ENCODE peak calls at places on chromosome 15, in five cellular contexts. B is SK-N-SH; R is stimulated activated CD4-positive, alpha-beta T cell treated with anti-CD3 and anti-CD28 coated beads, Interleukin-2, amount 100 ng/mL, for 48 hours; D is brain microvascular endothelial cell; Q is mammary epithelial cell. A is an unnamed sample.

GRCh38 chr15:39488498-39488897 is 92.4 kb upstream of the THBS1 start:
- DNase-seq in B (no peak), R (no peak), D (no peak), Q (no peak), A (no peak)

GRCh38 chr15:48447058-48447457 is 115.8 kb downstream of the DUT start:
- DNase-seq in B (no peak), R (no peak), D (no peak), Q (peak; percentile 19), A (no peak)

GRCh38 chr15:83919319-83919830 is 265.5 kb downstream of the ADAMTSL3 start:
- DNase-seq in B (no peak), R (peak; percentile 10), D (no peak), Q (peak; percentile 51), A (no peak)

GRCh38 chr15:31360843-31361763 is 34.5 kb downstream of the KLF13 start:
- DNase-seq in B (peak; percentile 39), R (no peak), D (no peak), Q (no peak), A (peak; percentile 61)

GRCh38 chr15:66302489-66302888 is 9.1 kb downstream of the DIS3L start:
- DNase-seq in B (no peak), R (no peak), D (no peak), Q (no peak), A (no peak)

GRCh38 chr15:68040144-68040543 is 14.0 kb upstream of the PIAS1 start:
- DNase-seq in B (no peak), R (no peak), D (no peak), Q (no peak), A (no peak)

GRCh38 chr15:70906842-70907241 is 14.2 kb downstream of the LRRC49 start:
- DNase-seq in B (no peak), R (no peak), D (no peak), Q (no peak), A (no peak)

GRCh38 chr15:101479851-101480612 is 9.5 kb downstream of the PCSK6 start:
- DNase-seq in B (no peak), R (no peak), D (no peak), Q (no peak), A (no peak)

GRCh38 chr15:52013151-52013791 is 5.7 kb upstream of the MAPK6 start:
- DNase-seq in B (no peak), R (no peak), D (peak; percentile 12), Q (peak; percentile 77), A (no peak)

GRCh38 chr15:77495806-77496589 is 75.3 kb downstream of the HMG20A start:
- DNase-seq in B (no peak), R (no peak), D (peak; percentile 45), Q (no peak), A (no peak)

GRCh38 chr15:69573815-69574472 is 121.3 kb downstream of the RPLP1 start:
- DNase-seq in B (no peak), R (peak; percentile 33), D (peak; percentile 37), Q (no peak), A (no peak)

GRCh38 chr15:90953947-90954711 is 555 bp upstream of the RCCD1 start:
- DNase-seq in B (no peak), R (no peak), D (no peak), Q (no peak), A (no peak)

GRCh38 chr15:49082960-49083359 is 36.7 kb upstream of the SECISBP2L start:
- DNase-seq in B (no peak), R (no peak), D (peak; percentile 36), Q (no peak), A (no peak)

GRCh38 chr15:41913251-41913650 is 19.4 kb upstream of the SPTBN5 start:
- DNase-seq in B (no peak), R (no peak), D (no peak), Q (no peak), A (no peak)

GRCh38 chr15:99303881-99304280 is 52.6 kb downstream of the LRRC28 start:
- DNase-seq in B (no peak), R (no peak), D (no peak), Q (no peak), A (no peak)

GRCh38 chr15:90761629-90762028 is 44.5 kb downstream of the BLM start:
- DNase-seq in B (no peak), R (no peak), D (no peak), Q (no peak), A (no peak)

GRCh38 chr15:96334017-96334704 is 3.7 kb downstream of the NR2F2 start:
- DNase-seq in B (no peak), R (no peak), D (peak; percentile 9), Q (no peak), A (no peak)

GRCh38 chr15:74773329-74773728 is 8.6 kb upstream of the CSK start:
- DNase-seq in B (no peak), R (no peak), D (no peak), Q (no peak), A (no peak)

GRCh38 chr15:66043264-66043663 is 174.0 kb downstream of the RAB11A start:
- DNase-seq in B (no peak), R (no peak), D (no peak), Q (no peak), A (no peak)